ENCODE peak calls at places on chromosome 3, in four cellular contexts. One of them, this sample, is unnamed.

GRCh38 chr3:197575362-197575761 is 19.6 kb upstream of the BDH1 start:
- DNase-seq in NCI-H2081: no peak
- DNase-seq in activated naive CD8-positive, alpha-beta T cell treated with anti-CD3 and anti-CD28 coated beads, Interleukin-2, amount 50 U/mL, for 24 hours: no peak
- DNase-seq in GM23248: no peak
- DNase-seq in this sample: no peak

GRCh38 chr3:127662051-127662469 is 10.7 kb upstream of the ABTB1 start:
- DNase-seq in activated naive CD8-positive, alpha-beta T cell treated with anti-CD3 and anti-CD28 coated beads, Interleukin-2, amount 50 U/mL, for 24 hours: no peak
- DNase-seq in GM23248: no peak
- DNase-seq in NCI-H2081: no peak
- DNase-seq in this sample: no peak

GRCh38 chr3:81910244-81910852 is 148.9 kb upstream of the GBE1 start:
- DNase-seq in GM23248: peak
- DNase-seq in NCI-H2081: peak
- DNase-seq in activated naive CD8-positive, alpha-beta T cell treated with anti-CD3 and anti-CD28 coated beads, Interleukin-2, amount 50 U/mL, for 24 hours: peak
- DNase-seq in this sample: no peak

GRCh38 chr3:155912574-155913190 is 42.2 kb downstream of the GMPS start:
- DNase-seq in activated naive CD8-positive, alpha-beta T cell treated with anti-CD3 and anti-CD28 coated beads, Interleukin-2, amount 50 U/mL, for 24 hours: no peak
- DNase-seq in GM23248: peak
- DNase-seq in NCI-H2081: no peak
- DNase-seq in this sample: no peak

GRCh38 chr3:170614214-170614966 is 28.5 kb upstream of the SLC7A14 start:
- DNase-seq in GM23248: peak
- DNase-seq in activated naive CD8-positive, alpha-beta T cell treated with anti-CD3 and anti-CD28 coated beads, Interleukin-2, amount 50 U/mL, for 24 hours: no peak
- DNase-seq in NCI-H2081: no peak
- DNase-seq in this sample: peak

GRCh38 chr3:102158080-102158756 is 276.6 kb upstream of the ZPLD1 start:
- DNase-seq in NCI-H2081: no peak
- DNase-seq in activated naive CD8-positive, alpha-beta T cell treated with anti-CD3 and anti-CD28 coated beads, Interleukin-2, amount 50 U/mL, for 24 hours: no peak
- DNase-seq in GM23248: peak
- DNase-seq in this sample: no peak

GRCh38 chr3:136893848-136894443 is 31.9 kb downstream of the NCK1 start:
- DNase-seq in activated naive CD8-positive, alpha-beta T cell treated with anti-CD3 and anti-CD28 coated beads, Interleukin-2, amount 50 U/mL, for 24 hours: no peak
- DNase-seq in GM23248: peak
- DNase-seq in NCI-H2081: peak
- DNase-seq in this sample: peak

GRCh38 chr3:62323241-62323640 is 50.1 kb downstream of the FEZF2 start:
- DNase-seq in NCI-H2081: no peak
- DNase-seq in GM23248: no peak
- DNase-seq in activated naive CD8-positive, alpha-beta T cell treated with anti-CD3 and anti-CD28 coated beads, Interleukin-2, amount 50 U/mL, for 24 hours: no peak
- DNase-seq in this sample: no peak

GRCh38 chr3:124793054-124793740 is 62.9 kb downstream of the UMPS start:
- DNase-seq in activated naive CD8-positive, alpha-beta T cell treated with anti-CD3 and anti-CD28 coated beads, Interleukin-2, amount 50 U/mL, for 24 hours: no peak
- DNase-seq in NCI-H2081: no peak
- DNase-seq in GM23248: peak
- DNase-seq in this sample: no peak

GRCh38 chr3:144491333-144491732 is 519.7 kb downstream of the DIPK2A start:
- DNase-seq in GM23248: no peak
- DNase-seq in activated naive CD8-positive, alpha-beta T cell treated with anti-CD3 and anti-CD28 coated beads, Interleukin-2, amount 50 U/mL, for 24 hours: no peak
- DNase-seq in NCI-H2081: no peak
- DNase-seq in this sample: no peak

GRCh38 chr3:178205750-178206149 is 330.5 kb upstream of the KCNMB2 start:
- DNase-seq in NCI-H2081: no peak
- DNase-seq in GM23248: peak
- DNase-seq in activated naive CD8-positive, alpha-beta T cell treated with anti-CD3 and anti-CD28 coated beads, Interleukin-2, amount 50 U/mL, for 24 hours: no peak
- DNase-seq in this sample: peak

GRCh38 chr3:128016502-128016901 is 35.7 kb upstream of the SEC61A1 start:
- DNase-seq in NCI-H2081: no peak
- DNase-seq in activated naive CD8-positive, alpha-beta T cell treated with anti-CD3 and anti-CD28 coated beads, Interleukin-2, amount 50 U/mL, for 24 hours: no peak
- DNase-seq in GM23248: no peak
- DNase-seq in this sample: no peak

GRCh38 chr3:21894459-21895083 is 143.6 kb upstream of the ZNF385D start:
- DNase-seq in NCI-H2081: no peak
- DNase-seq in GM23248: peak
- DNase-seq in activated naive CD8-positive, alpha-beta T cell treated with anti-CD3 and anti-CD28 coated beads, Interleukin-2, amount 50 U/mL, for 24 hours: no peak
- DNase-seq in this sample: peak

GRCh38 chr3:63943678-63944077 is 31.5 kb upstream of the SCAANT1 start:
- DNase-seq in activated naive CD8-positive, alpha-beta T cell treated with anti-CD3 and anti-CD28 coated beads, Interleukin-2, amount 50 U/mL, for 24 hours: no peak
- DNase-seq in NCI-H2081: no peak
- DNase-seq in GM23248: no peak
- DNase-seq in this sample: no peak

GRCh38 chr3:4866841-4867240 is 112.4 kb upstream of the BHLHE40 start:
- DNase-seq in GM23248: peak
- DNase-seq in activated naive CD8-positive, alpha-beta T cell treated with anti-CD3 and anti-CD28 coated beads, Interleukin-2, amount 50 U/mL, for 24 hours: no peak
- DNase-seq in NCI-H2081: peak
- DNase-seq in this sample: no peak

GRCh38 chr3:197496746-197497125 is 59.0 kb downstream of the BDH1 start:
- DNase-seq in activated naive CD8-positive, alpha-beta T cell treated with anti-CD3 and anti-CD28 coated beads, Interleukin-2, amount 50 U/mL, for 24 hours: no peak
- DNase-seq in NCI-H2081: no peak
- DNase-seq in GM23248: peak
- DNase-seq in this sample: no peak

GRCh38 chr3:87997298-87997697 is 61.5 kb downstream of the CGGBP1 start:
- DNase-seq in activated naive CD8-positive, alpha-beta T cell treated with anti-CD3 and anti-CD28 coated beads, Interleukin-2, amount 50 U/mL, for 24 hours: peak
- DNase-seq in GM23248: peak
- DNase-seq in NCI-H2081: no peak
- DNase-seq in this sample: no peak

GRCh38 chr3:37628711-37629301 is 232.9 kb upstream of the CTDSPL start:
- DNase-seq in activated naive CD8-positive, alpha-beta T cell treated with anti-CD3 and anti-CD28 coated beads, Interleukin-2, amount 50 U/mL, for 24 hours: no peak
- DNase-seq in GM23248: no peak
- DNase-seq in NCI-H2081: no peak
- DNase-seq in this sample: peak

GRCh38 chr3:128317101-128317697 is 149.5 kb downstream of the DNAJB8 start:
- DNase-seq in GM23248: no peak
- DNase-seq in NCI-H2081: no peak
- DNase-seq in activated naive CD8-positive, alpha-beta T cell treated with anti-CD3 and anti-CD28 coated beads, Interleukin-2, amount 50 U/mL, for 24 hours: no peak
- DNase-seq in this sample: no peak

GRCh38 chr3:32577174-32577573 is 6.5 kb upstream of the DYNC1LI1 start:
- DNase-seq in activated naive CD8-positive, alpha-beta T cell treated with anti-CD3 and anti-CD28 coated beads, Interleukin-2, amount 50 U/mL, for 24 hours: no peak
- DNase-seq in NCI-H2081: no peak
- DNase-seq in GM23248: no peak
- DNase-seq in this sample: no peak

GRCh38 chr3:125431912-125432587 is 56.9 kb upstream of the ZNF148 start:
- DNase-seq in activated naive CD8-positive, alpha-beta T cell treated with anti-CD3 and anti-CD28 coated beads, Interleukin-2, amount 50 U/mL, for 24 hours: no peak
- DNase-seq in NCI-H2081: no peak
- DNase-seq in GM23248: peak
- DNase-seq in this sample: no peak

GRCh38 chr3:69806735-69807438 is 67.6 kb downstream of the MITF start:
- DNase-seq in GM23248: peak
- DNase-seq in NCI-H2081: no peak
- DNase-seq in activated naive CD8-positive, alpha-beta T cell treated with anti-CD3 and anti-CD28 coated beads, Interleukin-2, amount 50 U/mL, for 24 hours: no peak
- DNase-seq in this sample: peak

GRCh38 chr3:13134879-13135206 is 61.6 kb upstream of the IQSEC1 start:
- DNase-seq in NCI-H2081: no peak
- DNase-seq in GM23248: no peak
- DNase-seq in activated naive CD8-positive, alpha-beta T cell treated with anti-CD3 and anti-CD28 coated beads, Interleukin-2, amount 50 U/mL, for 24 hours: no peak
- DNase-seq in this sample: no peak

GRCh38 chr3:173025941-173026340 is 115.1 kb downstream of the SPATA16 start:
- DNase-seq in activated naive CD8-positive, alpha-beta T cell treated with anti-CD3 and anti-CD28 coated beads, Interleukin-2, amount 50 U/mL, for 24 hours: no peak
- DNase-seq in NCI-H2081: no peak
- DNase-seq in GM23248: no peak
- DNase-seq in this sample: no peak

GRCh38 chr3:36763111-36763849 is 1.1 kb downstream of the DCLK3 start:
- DNase-seq in NCI-H2081: no peak
- DNase-seq in activated naive CD8-positive, alpha-beta T cell treated with anti-CD3 and anti-CD28 coated beads, Interleukin-2, amount 50 U/mL, for 24 hours: no peak
- DNase-seq in GM23248: no peak
- DNase-seq in this sample: no peak

GRCh38 chr3:142065344-142065743 is 84.0 kb downstream of the TFDP2 start:
- DNase-seq in GM23248: no peak
- DNase-seq in NCI-H2081: no peak
- DNase-seq in activated naive CD8-positive, alpha-beta T cell treated with anti-CD3 and anti-CD28 coated beads, Interleukin-2, amount 50 U/mL, for 24 hours: no peak
- DNase-seq in this sample: no peak

GRCh38 chr3:170387952-170388351 is 30.4 kb downstream of the SKIL start:
- DNase-seq in GM23248: peak
- DNase-seq in activated naive CD8-positive, alpha-beta T cell treated with anti-CD3 and anti-CD28 coated beads, Interleukin-2, amount 50 U/mL, for 24 hours: no peak
- DNase-seq in NCI-H2081: no peak
- DNase-seq in this sample: peak

GRCh38 chr3:37243811-37244748 is 69.7 kb upstream of the LRRFIP2 start:
- DNase-seq in GM23248: peak
- DNase-seq in activated naive CD8-positive, alpha-beta T cell treated with anti-CD3 and anti-CD28 coated beads, Interleukin-2, amount 50 U/mL, for 24 hours: peak
- DNase-seq in NCI-H2081: peak
- DNase-seq in this sample: peak

GRCh38 chr3:174035317-174035886 is 637.9 kb downstream of the NLGN1 start:
- DNase-seq in GM23248: peak
- DNase-seq in NCI-H2081: peak
- DNase-seq in activated naive CD8-positive, alpha-beta T cell treated with anti-CD3 and anti-CD28 coated beads, Interleukin-2, amount 50 U/mL, for 24 hours: no peak
- DNase-seq in this sample: no peak

GRCh38 chr3:10224794-10225660 is 23.2 kb upstream of the TATDN2 start:
- DNase-seq in activated naive CD8-positive, alpha-beta T cell treated with anti-CD3 and anti-CD28 coated beads, Interleukin-2, amount 50 U/mL, for 24 hours: peak
- DNase-seq in GM23248: peak
- DNase-seq in NCI-H2081: peak
- DNase-seq in this sample: no peak

GRCh38 chr3:49030331-49030730 is 1.1 kb upstream of the IMPDH2 start:
- DNase-seq in activated naive CD8-positive, alpha-beta T cell treated with anti-CD3 and anti-CD28 coated beads, Interleukin-2, amount 50 U/mL, for 24 hours: no peak
- DNase-seq in NCI-H2081: no peak
- DNase-seq in GM23248: no peak
- DNase-seq in this sample: no peak